ENCODE peak calls at places on chromosome 5, in four cellular contexts. Y is left lung, J is Calu3, P is GM13976. X is an unnamed sample.
A peak's percentile ranks its signal among the peaks of the same experiment; 100 is the strongest.

GRCh38 chr5:119269061-119269579 is 86.7 kb upstream of the TNFAIP8 start:
- DNase-seq in P (peak; percentile 21), Y (peak; percentile 49), J (peak; percentile 51), X (no peak)

GRCh38 chr5:60295423-60295822 is 401.9 kb upstream of the PDE4D start:
- DNase-seq in J (peak; percentile 34), Y (no peak), P (no peak), X (no peak)

GRCh38 chr5:107468286-107468685 is 202.5 kb downstream of the EFNA5 start:
- DNase-seq in J (no peak), P (no peak), Y (no peak), X (no peak)

GRCh38 chr5:56534102-56534501 is 281.2 kb upstream of the MAP3K1 start:
- DNase-seq in J (peak; percentile 71), Y (no peak), P (no peak), X (no peak)

GRCh38 chr5:65334077-65334476 is 147.6 kb downstream of the ADAMTS6 start:
- DNase-seq in Y (peak; percentile 39), J (peak; percentile 39), P (no peak), X (no peak)

GRCh38 chr5:131810510-131811249 is 13.9 kb upstream of the FNIP1 start:
- DNase-seq in J (peak; percentile 19), P (peak; percentile 66), Y (no peak), X (no peak)

GRCh38 chr5:175235251-175235963 is 208.6 kb downstream of the DRD1 start:
- DNase-seq in P (no peak), Y (no peak), J (no peak), X (no peak)

GRCh38 chr5:146565764-146566163 is 49.8 kb upstream of the GPR151 start:
- DNase-seq in P (peak; percentile 56), J (peak; percentile 69), Y (no peak), X (no peak)

GRCh38 chr5:56481147-56481997 is 248.2 kb upstream of the ANKRD55 start:
- DNase-seq in J (no peak), P (peak; percentile 64), Y (peak; percentile 36), X (no peak)

DNA sequence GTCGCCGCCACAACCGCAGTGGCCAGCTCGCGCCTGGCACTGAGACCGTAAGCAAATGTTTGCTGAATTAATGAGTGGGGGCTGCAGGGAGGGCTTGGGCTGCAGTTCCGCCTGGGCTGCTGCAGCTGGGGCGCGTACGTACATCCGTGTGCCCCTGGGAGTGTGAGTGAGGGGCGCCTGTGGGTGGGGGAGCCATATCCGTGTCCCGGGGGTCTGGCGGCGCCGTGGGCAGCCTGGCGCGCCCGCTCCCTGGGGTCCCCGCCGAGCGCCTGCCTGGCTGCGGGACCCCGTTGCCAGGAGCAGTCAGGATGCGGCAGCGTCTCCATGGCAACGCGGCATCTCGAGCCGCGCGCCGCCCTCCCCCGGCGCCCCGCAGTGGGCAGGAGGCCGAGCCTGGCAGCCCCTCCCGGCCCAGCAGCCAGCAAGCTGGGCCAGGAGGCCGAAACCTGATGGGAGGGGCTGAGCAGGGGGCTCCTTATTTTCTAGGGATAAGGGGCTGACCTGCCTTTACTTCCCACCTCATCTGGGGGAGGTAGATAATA is 31.3 kb upstream of the PSD2 start:
- DNase-seq in Y (no peak), J (no peak), P (no peak), X (no peak)
- TF ChIP-seq CTCF in Y (no peak), J (no peak), P (no peak), X (no peak)

DNA sequence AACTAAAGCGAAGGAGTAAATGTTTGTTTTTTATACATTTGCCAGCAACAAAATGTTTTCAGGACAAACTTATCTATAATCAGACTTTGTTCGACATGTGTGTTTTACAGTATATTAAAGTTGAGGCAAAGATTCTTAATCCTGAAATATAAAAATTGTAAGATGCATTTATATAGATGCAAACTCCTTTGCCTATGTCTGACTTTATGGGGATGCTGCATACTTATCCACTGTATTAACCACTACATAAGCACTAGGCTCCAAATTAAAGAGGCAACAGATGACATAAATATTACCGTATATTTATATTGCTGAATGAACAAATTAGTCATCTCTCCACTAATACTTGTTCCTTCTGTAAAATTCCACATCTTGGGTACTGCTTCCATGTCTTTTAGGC is 882.7 kb upstream of the ARRDC3 start:
- DNase-seq in J (no peak), P (no peak), Y (no peak), X (no peak)
- TF ChIP-seq CTCF in J (no peak), P (no peak), Y (no peak), X (no peak)

GRCh38 chr5:144538845-144539244 is 368.2 kb downstream of the KCTD16 start:
- DNase-seq in J (no peak), P (no peak), Y (no peak), X (no peak)
- TF ChIP-seq CTCF in J (no peak), P (no peak), Y (no peak), X (no peak)

DNA sequence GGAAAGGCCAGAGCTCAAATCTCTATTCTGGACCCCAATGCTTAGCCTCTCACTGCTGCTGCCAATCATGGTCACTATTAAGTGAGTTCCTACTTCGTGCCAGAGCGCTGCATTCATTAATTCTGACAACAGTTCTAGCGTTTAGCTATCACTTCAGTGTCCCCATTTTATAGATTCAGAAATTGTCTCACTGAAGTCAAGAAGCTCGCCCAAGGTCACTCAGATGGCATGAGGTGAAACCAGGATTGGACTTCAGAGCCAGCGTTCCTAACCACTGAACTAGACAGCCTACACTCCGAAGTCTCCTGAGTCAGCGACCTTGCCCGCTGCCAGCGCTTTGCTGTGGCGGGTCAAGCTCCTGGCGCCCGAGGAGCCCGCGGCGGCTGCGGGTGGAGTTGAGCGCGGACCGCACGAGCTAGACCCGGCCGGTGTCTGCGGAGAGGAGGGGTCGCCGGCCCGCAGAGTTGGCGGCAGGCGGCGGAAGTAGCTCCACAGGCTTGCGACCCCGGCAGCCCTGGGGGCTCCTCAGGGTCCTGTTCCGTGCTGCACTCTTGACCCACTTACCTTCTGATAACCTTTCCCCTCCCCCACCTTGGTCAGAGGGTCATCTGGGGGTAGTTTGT is 2.1 kb upstream of the GABRB2 start:
- DNase-seq in J (no peak), P (no peak), Y (no peak), X (no peak)
- TF ChIP-seq CTCF in J (no peak), P (no peak), Y (no peak), X (no peak)

GRCh38 chr5:2291146-2291840 is 408.6 kb upstream of the IRX4 start:
- DNase-seq in Y (no peak), P (no peak), J (no peak), X (no peak)

GRCh38 chr5:2286250-2286649 is 403.5 kb upstream of the IRX4 start:
- DNase-seq in J (no peak), Y (no peak), P (no peak), X (no peak)

GRCh38 chr5:2289380-2289779 is 406.7 kb upstream of the IRX4 start:
- DNase-seq in J (no peak), Y (no peak), P (no peak), X (no peak)

GRCh38 chr5:2288968-2289367 is 406.2 kb upstream of the IRX4 start:
- DNase-seq in Y (no peak), J (no peak), P (no peak), X (no peak)

DNA sequence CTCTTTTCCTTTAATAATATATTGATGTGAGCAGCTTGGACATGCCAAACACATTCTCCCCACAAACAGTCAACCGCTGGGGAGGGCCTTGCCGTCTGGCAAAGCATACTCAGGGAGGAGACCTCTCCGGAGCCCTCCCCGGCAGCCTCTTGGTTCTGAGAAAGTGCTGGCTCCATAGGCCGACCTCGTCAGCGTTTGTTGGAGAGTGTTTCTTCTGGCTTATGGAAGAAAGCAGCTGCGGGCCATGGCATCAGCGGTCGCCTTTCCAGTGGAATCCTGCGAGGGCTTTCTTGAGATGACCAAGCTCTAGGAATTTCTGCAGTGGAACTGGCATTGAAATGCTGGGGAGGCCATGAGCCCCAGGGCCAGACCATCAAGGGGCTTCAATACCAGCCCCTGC is 405.7 kb upstream of the IRX4 start:
- DNase-seq in P (no peak), J (no peak), Y (no peak), X (no peak)
- TF ChIP-seq CTCF in P (no peak), J (no peak), Y (no peak), X (no peak)

DNA sequence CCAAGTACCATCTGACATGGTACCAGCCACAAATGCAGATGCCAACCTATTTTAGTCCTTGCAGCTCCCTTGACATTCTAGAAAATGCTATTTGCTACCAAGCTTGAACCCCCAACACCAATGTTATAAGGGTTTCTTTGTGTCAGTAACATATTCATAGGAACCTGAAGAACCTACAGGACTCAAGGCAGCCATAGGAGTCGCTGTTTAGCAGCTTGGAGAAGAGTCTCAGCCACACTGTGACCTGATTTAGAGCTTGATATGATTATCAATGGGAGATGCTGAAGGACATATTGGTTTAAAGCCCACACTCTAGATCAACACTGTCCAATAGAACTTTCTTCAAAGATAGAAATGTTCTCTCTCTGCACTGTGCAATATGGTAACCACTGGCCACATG is 6.4 kb upstream of the ZFR start:
- DNase-seq in Y (no peak), J (no peak), P (no peak), X (no peak)
- TF ChIP-seq CTCF in Y (no peak), J (no peak), P (no peak), X (no peak)